ENCODE peak calls at places on chromosome 1, in nine cellular contexts. One of them, this sample, is unnamed.

GRCh38 chr1:162605225-162605927 is 26.9 kb upstream of the DDR2 start:
- DNase-seq in A549: peak
- DNase-seq in HCT116: peak
- DNase-seq in K562: no peak
- DNase-seq in GM12878: no peak
- DNase-seq in H1: no peak
- DNase-seq in SK-N-SH: no peak
- DNase-seq in endothelial cell of umbilical vein: peak
- DNase-seq in HepG2: no peak
- DNase-seq in this sample: no peak

GRCh38 chr1:202592141-202592540 is 118.1 kb downstream of the SYT2 start:
- DNase-seq in HCT116: no peak
- DNase-seq in GM12878: no peak
- DNase-seq in SK-N-SH: no peak
- DNase-seq in A549: no peak
- DNase-seq in endothelial cell of umbilical vein: no peak
- DNase-seq in K562: no peak
- DNase-seq in HepG2: no peak
- DNase-seq in H1: no peak
- DNase-seq in this sample: no peak

GRCh38 chr1:231040019-231040799 is at the start of gene FAM89A:
- DNase-seq in SK-N-SH: peak
- DNase-seq in GM12878: no peak
- DNase-seq in K562: peak
- DNase-seq in HCT116: peak
- DNase-seq in HepG2: no peak
- DNase-seq in A549: peak
- DNase-seq in endothelial cell of umbilical vein: no peak
- DNase-seq in H1: peak
- DNase-seq in this sample: peak

GRCh38 chr1:165355977-165356811 is at the start of gene LMX1A:
- DNase-seq in HepG2: no peak
- DNase-seq in H1: peak
- DNase-seq in A549: peak
- DNase-seq in SK-N-SH: no peak
- DNase-seq in endothelial cell of umbilical vein: no peak
- DNase-seq in K562: no peak
- DNase-seq in HCT116: no peak
- DNase-seq in GM12878: no peak
- DNase-seq in this sample: no peak

GRCh38 chr1:49051647-49052046 is 275.0 kb upstream of the BEND5 start:
- DNase-seq in GM12878: no peak
- DNase-seq in H1: no peak
- DNase-seq in A549: no peak
- DNase-seq in HepG2: no peak
- DNase-seq in endothelial cell of umbilical vein: no peak
- DNase-seq in HCT116: no peak
- DNase-seq in K562: no peak
- DNase-seq in SK-N-SH: peak
- DNase-seq in this sample: no peak

GRCh38 chr1:201504799-201505504 is 2.0 kb downstream of the CSRP1 start:
- DNase-seq in endothelial cell of umbilical vein: no peak
- DNase-seq in HCT116: no peak
- DNase-seq in HepG2: no peak
- DNase-seq in SK-N-SH: no peak
- DNase-seq in A549: no peak
- DNase-seq in K562: no peak
- DNase-seq in H1: no peak
- DNase-seq in GM12878: no peak
- DNase-seq in this sample: no peak

GRCh38 chr1:228691926-228692325 is 43.4 kb upstream of the RHOU start:
- DNase-seq in SK-N-SH: peak
- DNase-seq in HCT116: peak
- DNase-seq in HepG2: peak
- DNase-seq in A549: peak
- DNase-seq in H1: no peak
- DNase-seq in K562: no peak
- DNase-seq in GM12878: no peak
- DNase-seq in endothelial cell of umbilical vein: peak
- DNase-seq in this sample: peak

GRCh38 chr1:95879498-95879897 is 645.5 kb downstream of the RWDD3 start:
- DNase-seq in K562: no peak
- DNase-seq in A549: no peak
- DNase-seq in GM12878: no peak
- DNase-seq in endothelial cell of umbilical vein: no peak
- DNase-seq in SK-N-SH: no peak
- DNase-seq in HepG2: no peak
- DNase-seq in H1: no peak
- DNase-seq in HCT116: no peak
- DNase-seq in this sample: no peak

GRCh38 chr1:210446479-210446878 is 117.8 kb downstream of the HHAT start:
- DNase-seq in GM12878: no peak
- DNase-seq in endothelial cell of umbilical vein: no peak
- DNase-seq in H1: no peak
- DNase-seq in HCT116: no peak
- DNase-seq in A549: no peak
- DNase-seq in SK-N-SH: no peak
- DNase-seq in HepG2: no peak
- DNase-seq in K562: no peak
- DNase-seq in this sample: peak

GRCh38 chr1:157085416-157085815 is 14.2 kb downstream of the ETV3L start:
- DNase-seq in endothelial cell of umbilical vein: no peak
- DNase-seq in K562: no peak
- DNase-seq in A549: no peak
- DNase-seq in H1: no peak
- DNase-seq in HCT116: no peak
- DNase-seq in HepG2: no peak
- DNase-seq in GM12878: no peak
- DNase-seq in SK-N-SH: no peak
- DNase-seq in this sample: peak

GRCh38 chr1:34681481-34682451 is 73.1 kb upstream of the GJB5 start:
- DNase-seq in HepG2: peak
- DNase-seq in SK-N-SH: peak
- DNase-seq in endothelial cell of umbilical vein: peak
- DNase-seq in H1: peak
- DNase-seq in A549: peak
- DNase-seq in K562: peak
- DNase-seq in HCT116: peak
- DNase-seq in GM12878: peak
- DNase-seq in this sample: peak

GRCh38 chr1:221667504-221667903 is 74.4 kb downstream of the DUSP10 start:
- DNase-seq in endothelial cell of umbilical vein: peak
- DNase-seq in H1: no peak
- DNase-seq in GM12878: peak
- DNase-seq in SK-N-SH: no peak
- DNase-seq in HCT116: peak
- DNase-seq in A549: peak
- DNase-seq in K562: no peak
- DNase-seq in HepG2: no peak
- DNase-seq in this sample: peak

GRCh38 chr1:6603424-6603850 is 768 bp upstream of the KLHL21 start:
- DNase-seq in K562: no peak
- DNase-seq in HepG2: peak
- DNase-seq in endothelial cell of umbilical vein: peak
- DNase-seq in GM12878: no peak
- DNase-seq in HCT116: no peak
- DNase-seq in A549: no peak
- DNase-seq in H1: peak
- DNase-seq in SK-N-SH: no peak
- DNase-seq in this sample: peak

GRCh38 chr1:6601049-6601864 is 1.4 kb downstream of the KLHL21 start:
- DNase-seq in A549: peak
- DNase-seq in HCT116: peak
- DNase-seq in GM12878: no peak
- DNase-seq in endothelial cell of umbilical vein: peak
- DNase-seq in HepG2: peak
- DNase-seq in K562: peak
- DNase-seq in SK-N-SH: peak
- DNase-seq in H1: peak
- DNase-seq in this sample: peak

GRCh38 chr1:6602669-6603423 is at the start of gene KLHL21:
- DNase-seq in HCT116: peak
- DNase-seq in A549: peak
- DNase-seq in HepG2: peak
- DNase-seq in endothelial cell of umbilical vein: peak
- DNase-seq in GM12878: no peak
- DNase-seq in K562: peak
- DNase-seq in H1: peak
- DNase-seq in SK-N-SH: peak
- DNase-seq in this sample: peak

GRCh38 chr1:6601865-6602668 is 602 bp downstream of the KLHL21 start:
- DNase-seq in endothelial cell of umbilical vein: no peak
- DNase-seq in A549: no peak
- DNase-seq in GM12878: no peak
- DNase-seq in HepG2: no peak
- DNase-seq in SK-N-SH: peak
- DNase-seq in HCT116: no peak
- DNase-seq in H1: no peak
- DNase-seq in K562: peak
- DNase-seq in this sample: peak

GRCh38 chr1:6603851-6604558 is 1.3 kb upstream of the KLHL21 start:
- DNase-seq in HCT116: no peak
- DNase-seq in K562: no peak
- DNase-seq in HepG2: peak
- DNase-seq in H1: peak
- DNase-seq in GM12878: no peak
- DNase-seq in SK-N-SH: no peak
- DNase-seq in A549: no peak
- DNase-seq in endothelial cell of umbilical vein: peak
- DNase-seq in this sample: no peak
- TF ChIP-seq CTCF in HCT116: no peak
- TF ChIP-seq CTCF in K562: peak
- TF ChIP-seq CTCF in HepG2: no peak
- TF ChIP-seq CTCF in H1: no peak
- TF ChIP-seq CTCF in GM12878: no peak
- TF ChIP-seq CTCF in SK-N-SH: no peak
- TF ChIP-seq CTCF in A549: no peak
- TF ChIP-seq CTCF in endothelial cell of umbilical vein: no peak
- TF ChIP-seq CTCF in this sample: no peak

GRCh38 chr1:160709715-160710114 is 1.9 kb downstream of the CD48 start:
- DNase-seq in HCT116: no peak
- DNase-seq in H1: no peak
- DNase-seq in GM12878: no peak
- DNase-seq in K562: no peak
- DNase-seq in endothelial cell of umbilical vein: no peak
- DNase-seq in HepG2: no peak
- DNase-seq in A549: no peak
- DNase-seq in SK-N-SH: no peak
- DNase-seq in this sample: no peak
- H3K4me3 ChIP-seq in HCT116: no peak
- H3K4me3 ChIP-seq in H1: no peak
- H3K4me3 ChIP-seq in GM12878: peak
- H3K4me3 ChIP-seq in K562: no peak
- H3K4me3 ChIP-seq in endothelial cell of umbilical vein: no peak
- H3K4me3 ChIP-seq in HepG2: no peak
- H3K4me3 ChIP-seq in A549: no peak
- H3K4me3 ChIP-seq in SK-N-SH: no peak
- H3K4me3 ChIP-seq in this sample: no peak

GRCh38 chr1:198756470-198756869 is 117.6 kb downstream of the PTPRC start:
- DNase-seq in HepG2: no peak
- DNase-seq in HCT116: no peak
- DNase-seq in A549: peak
- DNase-seq in H1: no peak
- DNase-seq in K562: no peak
- DNase-seq in GM12878: no peak
- DNase-seq in endothelial cell of umbilical vein: peak
- DNase-seq in SK-N-SH: no peak
- DNase-seq in this sample: peak
- TF ChIP-seq MAX in HepG2: no peak
- TF ChIP-seq MAX in HCT116: no peak
- TF ChIP-seq MAX in A549: no peak
- TF ChIP-seq MAX in H1: no peak
- TF ChIP-seq MAX in K562: no peak
- TF ChIP-seq MAX in GM12878: no peak
- TF ChIP-seq MAX in endothelial cell of umbilical vein: no peak
- TF ChIP-seq MAX in SK-N-SH: no peak
- TF ChIP-seq MAX in this sample: no peak

GRCh38 chr1:155175281-155175926 is 1.8 kb downstream of the TRIM46 start:
- DNase-seq in SK-N-SH: no peak
- DNase-seq in K562: no peak
- DNase-seq in A549: no peak
- DNase-seq in GM12878: no peak
- DNase-seq in HepG2: no peak
- DNase-seq in endothelial cell of umbilical vein: no peak
- DNase-seq in H1: no peak
- DNase-seq in HCT116: no peak
- DNase-seq in this sample: no peak

GRCh38 chr1:155171836-155172731 is 1.0 kb downstream of the KRTCAP2 start:
- DNase-seq in K562: no peak
- DNase-seq in endothelial cell of umbilical vein: no peak
- DNase-seq in SK-N-SH: no peak
- DNase-seq in A549: no peak
- DNase-seq in GM12878: no peak
- DNase-seq in H1: no peak
- DNase-seq in HepG2: no peak
- DNase-seq in HCT116: no peak
- DNase-seq in this sample: no peak

GRCh38 chr1:155172732-155173477 is at the start of gene KRTCAP2:
- DNase-seq in HCT116: peak
- DNase-seq in H1: peak
- DNase-seq in endothelial cell of umbilical vein: peak
- DNase-seq in K562: peak
- DNase-seq in HepG2: peak
- DNase-seq in A549: peak
- DNase-seq in GM12878: peak
- DNase-seq in SK-N-SH: peak
- DNase-seq in this sample: peak

GRCh38 chr1:155174334-155175280 is 958 bp downstream of the TRIM46 start:
- DNase-seq in HepG2: no peak
- DNase-seq in SK-N-SH: peak
- DNase-seq in GM12878: no peak
- DNase-seq in endothelial cell of umbilical vein: peak
- DNase-seq in A549: no peak
- DNase-seq in H1: peak
- DNase-seq in HCT116: no peak
- DNase-seq in K562: peak
- DNase-seq in this sample: no peak

DNA sequence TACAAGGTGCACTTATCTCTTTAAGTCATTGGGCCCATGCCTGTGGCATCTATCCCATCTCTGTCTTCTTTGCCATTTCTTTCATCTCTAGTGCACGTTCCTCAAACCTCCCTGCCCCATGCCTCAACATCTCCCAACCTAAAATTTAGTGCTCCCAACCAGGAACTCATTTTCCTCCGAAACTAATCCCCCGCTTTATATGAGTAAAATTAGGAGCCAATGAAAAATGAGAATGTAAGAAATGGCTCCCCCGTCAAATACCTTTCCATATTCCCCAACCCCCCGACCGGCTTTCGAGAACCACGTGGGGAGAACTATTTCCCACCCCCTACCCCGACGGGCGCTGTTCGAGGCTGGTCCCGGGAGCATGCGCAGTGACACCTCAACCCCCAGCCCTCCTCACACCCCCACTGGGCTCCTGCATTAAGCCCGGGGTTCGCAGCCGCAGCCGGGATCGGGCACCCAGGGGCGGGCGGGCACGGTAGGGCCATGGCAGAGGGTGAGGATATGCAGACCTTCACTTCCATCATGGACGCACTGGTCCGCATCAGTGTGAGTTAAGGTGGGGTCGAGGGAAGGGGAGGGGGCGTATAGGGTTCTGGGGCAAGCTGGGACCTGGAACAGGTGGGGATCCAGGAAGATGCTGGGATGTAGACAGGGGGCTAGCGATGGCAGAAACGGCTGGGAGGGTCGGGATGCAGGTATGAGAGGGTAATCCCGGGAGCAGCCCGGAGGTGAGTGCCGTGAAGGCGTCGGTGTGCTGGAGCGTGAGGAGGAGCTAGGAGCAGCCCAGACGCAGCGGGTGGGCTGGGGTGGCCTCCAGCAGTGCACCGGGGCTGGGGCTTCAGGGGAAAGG is at the start of gene TRIM46:
- DNase-seq in GM12878: no peak
- DNase-seq in HCT116: no peak
- DNase-seq in HepG2: no peak
- DNase-seq in A549: peak
- DNase-seq in K562: peak
- DNase-seq in endothelial cell of umbilical vein: peak
- DNase-seq in SK-N-SH: peak
- DNase-seq in H1: peak
- DNase-seq in this sample: no peak
- TF ChIP-seq CTCF in GM12878: no peak
- TF ChIP-seq CTCF in HCT116: no peak
- TF ChIP-seq CTCF in HepG2: no peak
- TF ChIP-seq CTCF in A549: peak
- TF ChIP-seq CTCF in K562: peak
- TF ChIP-seq CTCF in endothelial cell of umbilical vein: no peak
- TF ChIP-seq CTCF in SK-N-SH: no peak
- TF ChIP-seq CTCF in H1: no peak
- TF ChIP-seq CTCF in this sample: no peak